ENCODE peak calls at places on chromosomes 3 and 15, in four cellular contexts. A is AG10803, X is neural progenitor cell, Z is breast epithelium. H is an unnamed sample.

GRCh38 chr3:190225186-190225692 is 97.0 kb downstream of the CLDN1 start:
- DNase-seq in A (peak; percentile 41), X (peak; percentile 30), Z (no peak), H (no peak)

GRCh38 chr3:46900356-46900755 is 22.8 kb downstream of the PTH1R start:
- DNase-seq in A (no peak), X (no peak), Z (no peak), H (no peak)

GRCh38 chr3:115187149-115187757 is 40.2 kb upstream of the ZBTB20 start:
- DNase-seq in A (no peak), X (no peak), Z (no peak), H (no peak)

GRCh38 chr15:60508442-60508841 is 29.5 kb upstream of the ICE2 start:
- DNase-seq in A (no peak), X (no peak), Z (no peak), H (no peak)

GRCh38 chr3:73399106-73399505 is 225.6 kb downstream of the PDZRN3 start:
- DNase-seq in A (no peak), X (no peak), Z (no peak), H (no peak)

GRCh38 chr15:56869573-56869972 is 48.9 kb upstream of the TCF12 start:
- DNase-seq in A (peak; percentile 9), X (peak; percentile 57), Z (no peak), H (no peak)

GRCh38 chr3:198030125-198030524 is 70.1 kb downstream of the LMLN start:
- DNase-seq in A (no peak), X (no peak), Z (no peak), H (no peak)

GRCh38 chr3:183129243-183129642 is 29.9 kb upstream of the MCCC1 start:
- DNase-seq in A (no peak), X (peak; percentile 40), Z (no peak), H (no peak)

GRCh38 chr15:98815207-98815606 is 166.9 kb downstream of the IGF1R start:
- DNase-seq in A (no peak), X (no peak), Z (no peak), H (no peak)

GRCh38 chr3:89042251-89042650 is 65.2 kb upstream of the EPHA3 start:
- DNase-seq in A (peak; percentile 39), X (peak; percentile 16), Z (no peak), H (no peak)

GRCh38 chr15:91865486-91865885 is 12.0 kb downstream of the SLCO3A1 start:
- DNase-seq in A (no peak), X (no peak), Z (no peak), H (no peak)

GRCh38 chr3:124705552-124705951 is 24.7 kb upstream of the UMPS start:
- DNase-seq in A (no peak), X (peak; percentile 17), Z (no peak), H (no peak)

GRCh38 chr3:158058775-158059174 is 47.4 kb downstream of the SHOX2 start:
- DNase-seq in A (no peak), X (peak; percentile 1), Z (no peak), H (no peak)

GRCh38 chr15:90620379-90621134 is 90.8 kb downstream of the CRTC3 start:
- DNase-seq in A (no peak), X (no peak), Z (no peak), H (no peak)

GRCh38 chr3:107308716-107309115 is 68.5 kb upstream of the CCDC54 start:
- DNase-seq in A (no peak), X (no peak), Z (no peak), H (no peak)

GRCh38 chr15:39426552-39427532 is 154.0 kb upstream of the THBS1 start:
- DNase-seq in A (peak; percentile 97), X (peak; percentile 21), Z (no peak), H (no peak)

GRCh38 chr15:23564798-23565394 is 578 bp upstream of the MKRN3 start:
- DNase-seq in A (no peak), X (peak; percentile 56), Z (no peak), H (no peak)

GRCh38 chr15:27990411-27991338 is 108.4 kb downstream of the OCA2 start:
- DNase-seq in A (no peak), X (no peak), Z (no peak), H (no peak)

GRCh38 chr3:88151358-88151757 is 1.6 kb downstream of the C3orf38 start:
- DNase-seq in A (no peak), X (no peak), Z (no peak), H (no peak)

GRCh38 chr15:75237316-75237982 is 20.7 kb upstream of the GOLGA6C start:
- DNase-seq in A (no peak), X (peak; percentile 10), Z (peak; percentile 43), H (no peak)

GRCh38 chr3:157394361-157394760 is 42.3 kb upstream of the PTX3 start:
- DNase-seq in A (no peak), X (no peak), Z (no peak), H (no peak)

DNA sequence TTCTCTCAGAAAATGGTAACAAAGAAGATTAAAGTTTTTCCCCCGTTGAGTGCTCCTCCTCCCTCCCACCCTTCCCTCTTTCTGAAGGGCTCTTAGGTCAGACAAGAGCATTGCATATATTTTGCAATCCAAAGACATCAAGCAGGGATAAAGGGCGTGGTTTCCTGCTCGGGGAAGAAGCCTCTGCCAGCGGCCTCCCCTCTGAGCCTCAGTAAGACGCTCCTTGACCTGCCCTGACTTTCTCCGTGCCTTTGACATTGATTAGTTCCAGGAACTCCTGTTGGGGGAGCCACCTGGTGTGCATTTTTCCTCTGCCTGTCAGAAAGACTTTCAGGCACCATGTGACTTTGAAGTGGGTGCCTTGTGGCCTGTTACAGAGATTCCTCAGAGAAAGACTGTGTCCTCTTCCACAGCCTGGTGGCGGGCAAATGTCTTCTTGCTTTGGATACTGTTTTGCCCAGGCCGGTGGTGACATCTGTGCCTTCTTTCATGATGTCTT is 87.2 kb upstream of the TBL1XR1 start:
- DNase-seq in A (peak; percentile 67), X (peak; percentile 48), Z (no peak), H (peak; percentile 31)
- H3K4me3 ChIP-seq in A (no peak overlapping the region), X (no peak overlapping the region), Z (no peak overlapping the region), H (no peak overlapping the region)

GRCh38 chr15:44726568-44727461 is 9.5 kb upstream of the TRIM69 start:
- DNase-seq in A (peak; percentile 93), X (no peak), Z (no peak), H (peak; percentile 95)

GRCh38 chr15:44728576-44729393 is 7.5 kb upstream of the TRIM69 start:
- DNase-seq in A (peak; percentile 97), X (peak; percentile 82), Z (peak; percentile 91), H (peak; percentile 98)

GRCh38 chr15:44729394-44729913 is 6.9 kb upstream of the TRIM69 start:
- DNase-seq in A (no peak), X (peak; percentile 40), Z (no peak), H (no peak)

GRCh38 chr15:44726136-44726535 is 10.2 kb upstream of the TRIM69 start:
- DNase-seq in A (peak; percentile 38), X (no peak), Z (no peak), H (no peak)

GRCh38 chr15:44727462-44728231 is 8.7 kb upstream of the TRIM69 start:
- DNase-seq in A (no peak), X (no peak), Z (no peak), H (no peak)
- H3K4me3 ChIP-seq in A (no peak overlapping the region), X (no peak overlapping the region), Z (no peak overlapping the region), H (no peak overlapping the region)

DNA sequence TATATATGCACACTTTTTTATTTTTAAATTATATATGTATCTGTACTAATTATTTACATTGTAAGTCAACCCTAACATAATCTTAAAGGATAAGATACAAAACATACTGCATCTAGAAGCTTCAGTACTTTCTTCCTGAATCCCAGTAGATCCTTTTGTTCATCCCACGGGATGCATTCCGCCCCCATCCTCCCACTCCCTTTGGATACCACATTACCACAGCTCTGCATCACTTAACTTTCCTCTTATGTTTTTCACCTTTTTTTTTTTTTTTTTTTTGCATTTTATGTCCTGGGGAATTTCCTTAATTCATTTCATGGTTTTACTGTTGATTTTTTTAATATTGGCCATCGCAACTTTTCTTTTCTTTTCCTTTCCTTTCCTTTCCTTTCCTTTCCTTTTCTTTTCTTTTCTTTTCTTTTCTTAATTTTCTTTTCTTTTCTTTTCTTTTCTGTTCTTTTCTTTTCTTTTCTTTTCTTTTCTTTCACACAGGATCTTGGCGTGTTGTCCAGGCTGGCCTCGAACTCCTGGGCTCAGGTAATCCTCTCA is 3.0 kb downstream of the OPA1 start:
- DNase-seq in A (no peak), X (no peak), Z (no peak), H (no peak)
- H3K4me3 ChIP-seq in A (no peak overlapping the region), X (no peak overlapping the region), Z (no peak overlapping the region), H (no peak overlapping the region)

GRCh38 chr3:175941352-175941751 is 1082.2 kb downstream of the NAALADL2 start:
- DNase-seq in A (no peak), X (peak; percentile 25), Z (no peak), H (no peak)
- H3K4me3 ChIP-seq in A (no peak overlapping the region), X (no peak overlapping the region), Z (no peak overlapping the region), H (no peak overlapping the region)

DNA sequence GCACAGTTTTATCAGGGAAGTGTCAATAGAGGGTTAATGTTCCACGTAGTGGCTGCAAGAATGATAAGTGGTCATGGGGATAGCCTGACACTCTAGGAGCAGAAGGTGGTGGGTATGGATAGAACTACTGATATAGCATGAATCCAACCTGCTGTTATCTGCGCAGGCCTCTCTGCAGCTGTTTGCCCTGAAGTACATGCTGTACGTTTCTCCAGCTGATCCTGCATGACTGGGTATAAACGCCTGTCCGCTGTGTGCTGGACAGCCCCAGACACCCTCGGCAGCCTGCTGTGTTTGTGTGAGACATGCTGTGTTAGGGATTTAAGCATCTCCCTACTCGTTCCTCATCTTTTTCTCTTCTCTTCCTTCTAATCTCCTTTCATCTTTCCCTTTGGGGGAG is 87.1 kb downstream of the LPP start:
- DNase-seq in A (peak; percentile 51), X (no peak), Z (no peak), H (no peak)
- H3K4me3 ChIP-seq in A (no peak overlapping the region), X (no peak overlapping the region), Z (no peak overlapping the region), H (no peak overlapping the region)

DNA sequence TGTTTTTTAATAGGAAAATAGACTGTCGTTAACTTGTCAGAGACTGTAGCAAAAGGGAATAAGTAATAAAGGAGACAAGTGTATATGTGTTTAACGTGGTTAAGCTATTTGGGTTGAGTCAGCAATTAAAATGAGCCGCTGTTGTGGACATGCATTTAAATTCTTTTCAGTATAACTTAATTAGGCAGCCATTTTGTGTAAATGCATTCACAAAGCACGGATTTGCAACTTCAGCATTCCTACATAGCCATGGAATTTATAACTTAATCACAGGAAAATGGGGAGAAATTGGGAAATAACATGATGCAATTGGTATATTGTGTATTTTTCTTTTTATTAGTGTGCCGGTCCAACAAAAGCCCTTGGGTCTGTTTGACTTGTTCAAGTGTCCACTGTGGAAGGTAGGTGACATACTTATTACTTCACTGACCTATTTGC is 27.9 kb downstream of the USP3 start:
- DNase-seq in A (peak; percentile 65), X (no peak), Z (no peak), H (no peak)
- H3K4me3 ChIP-seq in A (no peak overlapping the region), X (no peak overlapping the region), Z (no peak overlapping the region), H (no peak overlapping the region)

GRCh38 chr3:127822166-127822835 is at the start of gene MGLL:
- DNase-seq in A (peak; percentile 42), X (peak; percentile 49), Z (no peak), H (no peak)
- H3K4me3 ChIP-seq in A (peak within 1 kb of the TSS; percentile 82), X (peak within 1 kb of the TSS; percentile 81), Z (peak within 1 kb of the TSS; percentile 74), H (peak within 1 kb of the TSS; percentile 80)